ENCODE peak calls at places on chromosome 13, in five cellular contexts. F is WTC11, V is GM12878, Y is HepG2, X is K562. B is an unnamed sample.

GRCh38 chr13:93307651-93308050 is 81.0 kb downstream of the GPC6 start:
- DNase-seq in F (no peak), Y (no peak), X (no peak), V (no peak), B (no peak)

GRCh38 chr13:34346626-34347025 is 528.7 kb downstream of the RFC3 start:
- DNase-seq in V (no peak), F (no peak), Y (no peak), X (no peak), B (no peak)

GRCh38 chr13:32650705-32651311 is 64.6 kb downstream of the PDS5B start:
- DNase-seq in Y (peak), X (peak), F (peak), V (peak), B (no peak)

GRCh38 chr13:20689291-20689690 is 14.2 kb upstream of the IL17D start:
- DNase-seq in F (no peak), X (no peak), V (no peak), Y (no peak), B (no peak)

GRCh38 chr13:43424386-43424785 is 362.4 kb downstream of the ENOX1 start:
- DNase-seq in X (no peak), F (no peak), V (no peak), Y (no peak), B (no peak)

GRCh38 chr13:103282571-103283450 is 216.6 kb upstream of the SLC10A2 start:
- DNase-seq in F (no peak), V (no peak), X (no peak), Y (no peak), B (no peak)

GRCh38 chr13:32284927-32285632 is 30.1 kb downstream of the ZAR1L start:
- DNase-seq in Y (peak), X (no peak), V (no peak), F (no peak), B (no peak)

GRCh38 chr13:40987606-40988280 is 31.4 kb downstream of the ELF1 start:
- DNase-seq in F (no peak), Y (no peak), V (no peak), X (no peak), B (no peak)

GRCh38 chr13:91142572-91142971 is 204.9 kb upstream of the MIR17HG start:
- DNase-seq in X (no peak), V (no peak), Y (no peak), F (no peak), B (no peak)

GRCh38 chr13:60572003-60572792 is 175.2 kb downstream of the TDRD3 start:
- DNase-seq in Y (peak), X (no peak), V (no peak), F (no peak), B (no peak)

GRCh38 chr13:112073245-112074138 is 6.5 kb downstream of the SOX1 start:
- DNase-seq in V (no peak), F (peak), Y (no peak), X (no peak), B (no peak)

GRCh38 chr13:66074018-66074615 is 1156.0 kb downstream of the PCDH9 start:
- DNase-seq in F (no peak), X (no peak), V (no peak), Y (no peak), B (no peak)

GRCh38 chr13:97121894-97122293 is 100.2 kb upstream of the MBNL2 start:
- DNase-seq in V (no peak), F (no peak), X (no peak), Y (no peak), B (no peak)

GRCh38 chr13:113186061-113186900 is 22.2 kb downstream of the PCID2 start:
- DNase-seq in V (peak), F (no peak), Y (no peak), X (no peak), B (no peak)
- TF ChIP-seq ATF2 in V (peak), F (no peak), Y (no peak), X (no peak), B (no peak)

DNA sequence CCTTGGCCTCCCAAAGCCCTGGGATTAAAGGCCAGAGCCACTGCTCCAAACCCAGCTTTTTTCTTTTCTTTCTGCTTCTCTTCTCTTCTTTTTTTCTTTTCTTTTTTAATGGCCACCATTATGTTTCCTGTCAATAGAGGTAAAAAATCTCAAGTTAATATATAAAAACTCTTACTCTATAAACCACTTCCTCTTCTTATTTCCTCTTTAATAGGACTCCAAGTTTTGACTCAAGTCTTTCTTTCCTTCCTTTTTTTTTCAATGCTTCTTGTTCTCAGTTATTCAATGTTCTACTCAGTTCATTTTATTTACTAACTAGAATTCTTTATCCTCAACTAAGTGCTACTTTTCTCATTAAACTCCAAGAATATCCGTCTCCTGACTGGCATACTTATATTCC is 27.1 kb upstream of the MYCBP2 start:
- DNase-seq in F (no peak), X (no peak), V (no peak), Y (no peak), B (no peak)
- TF ChIP-seq ATF2 in F (no peak), X (no peak), V (no peak), Y (no peak), B (no peak)

GRCh38 chr13:99871249-99871898 is 100.2 kb downstream of the ZIC5 start:
- DNase-seq in V (no peak), Y (no peak), F (no peak), X (no peak), B (no peak)

GRCh38 chr13:99873141-99873540 is 98.4 kb downstream of the ZIC5 start:
- DNase-seq in X (no peak), Y (no peak), F (no peak), V (no peak), B (no peak)

GRCh38 chr13:99869830-99870229 is 101.7 kb downstream of the ZIC5 start:
- DNase-seq in F (no peak), X (no peak), V (no peak), Y (no peak), B (no peak)

GRCh38 chr13:99868767-99869166 is 102.8 kb downstream of the ZIC5 start:
- DNase-seq in V (no peak), X (no peak), F (no peak), Y (no peak), B (no peak)

GRCh38 chr13:99870541-99870940 is 101.0 kb downstream of the ZIC5 start:
- DNase-seq in F (no peak), X (no peak), Y (no peak), V (no peak), B (no peak)
- TF ChIP-seq ATF2 in F (no peak), X (no peak), Y (no peak), V (no peak), B (no peak)

GRCh38 chr13:51371768-51372399 is 32.4 kb downstream of the SERPINE3 start:
- DNase-seq in Y (no peak), X (no peak), V (no peak), F (no peak), B (no peak)

GRCh38 chr13:51370116-51370515 is 30.6 kb downstream of the SERPINE3 start:
- DNase-seq in X (no peak), F (no peak), V (no peak), Y (no peak), B (no peak)

GRCh38 chr13:51370811-51371210 is 31.3 kb downstream of the SERPINE3 start:
- DNase-seq in F (no peak), Y (no peak), X (no peak), V (no peak), B (no peak)

DNA sequence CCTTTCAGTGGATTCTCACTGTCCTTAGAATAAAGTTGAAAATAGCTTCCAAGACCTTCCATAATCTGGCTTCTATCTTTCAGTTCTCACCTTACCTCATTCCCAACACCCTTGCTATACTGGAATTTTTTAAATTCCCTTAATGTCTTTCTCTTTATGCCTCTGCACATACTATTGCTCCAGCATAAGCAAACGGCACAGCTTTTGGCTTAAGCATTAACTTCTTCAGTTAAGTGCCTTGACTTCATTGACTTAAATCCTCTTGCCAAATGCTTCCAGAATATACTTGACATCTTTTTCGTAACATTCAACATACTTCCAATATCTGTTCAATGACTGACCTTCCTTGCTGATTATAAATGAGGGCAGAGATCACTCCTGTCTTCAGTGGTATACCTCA is 34.0 kb downstream of the SERPINE3 start:
- DNase-seq in Y (no peak), X (no peak), V (no peak), F (no peak), B (no peak)
- TF ChIP-seq ATF2 in Y (no peak), X (no peak), V (no peak), F (no peak), B (no peak)

DNA sequence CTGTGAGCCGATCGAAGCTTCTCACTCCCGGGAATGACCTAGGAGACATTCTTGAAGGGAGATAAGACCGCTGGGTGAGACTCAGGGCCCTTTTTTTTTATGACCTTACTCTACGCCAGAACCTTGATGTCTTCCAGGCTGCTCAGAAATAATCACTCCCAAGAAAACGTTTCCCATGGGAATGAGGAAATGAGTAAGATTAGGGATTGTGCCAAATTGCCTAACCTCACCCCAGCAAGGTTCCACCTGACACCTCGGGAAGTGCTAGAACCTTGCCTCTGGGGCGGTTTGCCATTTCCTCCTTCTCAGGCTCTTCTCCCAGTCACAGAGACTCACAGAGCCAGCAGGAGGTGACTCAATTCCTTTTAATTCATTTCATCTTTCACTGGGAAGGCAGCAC is 2.3 kb downstream of the SLC46A3 start:
- DNase-seq in V (no peak), Y (no peak), X (no peak), F (no peak), B (no peak)
- TF ChIP-seq ATF2 in V (no peak), Y (no peak), X (no peak), F (no peak), B (no peak)

GRCh38 chr13:64278493-64278892 is 2862.8 kb upstream of the PCDH20 start:
- DNase-seq in V (no peak), Y (no peak), X (no peak), F (no peak), B (no peak)
- TF ChIP-seq ATF2 in V (no peak), Y (no peak), X (no peak), F (no peak), B (no peak)

DNA sequence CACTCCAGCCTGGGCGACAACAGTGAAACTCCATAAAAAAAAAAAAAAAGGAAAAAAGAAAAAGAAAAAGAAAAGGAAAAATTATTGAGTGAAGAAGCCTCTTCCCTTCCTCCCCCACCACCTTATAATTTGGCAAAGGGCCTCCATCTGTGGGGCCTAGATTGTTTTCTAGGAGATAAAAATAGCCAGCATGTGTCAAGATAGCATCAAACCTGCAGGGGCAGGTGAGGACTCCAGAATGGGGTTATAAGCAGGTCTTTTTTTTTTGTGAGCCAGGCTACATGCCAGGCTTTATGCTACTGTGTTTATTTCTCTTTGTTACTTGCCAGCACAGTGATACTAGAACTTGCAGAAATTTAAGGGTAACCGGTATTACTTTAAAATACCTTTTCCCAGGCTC is 11.7 kb upstream of the TRIM13 start:
- DNase-seq in V (no peak), F (no peak), X (no peak), Y (no peak), B (no peak)
- TF ChIP-seq ATF2 in V (no peak), F (no peak), X (no peak), Y (no peak), B (no peak)

GRCh38 chr13:79654520-79654919 is 173.6 kb downstream of the NDFIP2 start:
- DNase-seq in F (no peak), X (no peak), V (no peak), Y (no peak), B (no peak)

GRCh38 chr13:79655509-79655908 is 174.6 kb downstream of the NDFIP2 start:
- DNase-seq in V (no peak), F (no peak), X (no peak), Y (no peak), B (no peak)

GRCh38 chr13:79660361-79660760 is 179.4 kb downstream of the NDFIP2 start:
- DNase-seq in V (peak), X (no peak), F (no peak), Y (no peak), B (no peak)

GRCh38 chr13:79659161-79659560 is 178.2 kb downstream of the NDFIP2 start:
- DNase-seq in Y (no peak), X (no peak), V (no peak), F (no peak), B (no peak)

GRCh38 chr13:79658333-79658975 is 177.5 kb downstream of the NDFIP2 start:
- DNase-seq in F (no peak), Y (no peak), X (no peak), V (no peak), B (no peak)
- TF ChIP-seq ATF2 in F (no peak), Y (no peak), X (no peak), V (no peak), B (no peak)

GRCh38 chr13:39877134-39877533 is 221.7 kb downstream of the COG6 start:
- DNase-seq in Y (no peak), F (no peak), V (no peak), X (no peak), B (no peak)

GRCh38 chr13:39875583-39875982 is 220.1 kb downstream of the COG6 start:
- DNase-seq in X (no peak), Y (no peak), V (no peak), F (no peak), B (no peak)

GRCh38 chr13:39875111-39875510 is 219.6 kb downstream of the COG6 start:
- DNase-seq in F (no peak), Y (no peak), V (no peak), X (no peak), B (no peak)

GRCh38 chr13:39874331-39875055 is 219.0 kb downstream of the COG6 start:
- DNase-seq in X (no peak), F (no peak), Y (no peak), V (no peak), B (no peak)

DNA sequence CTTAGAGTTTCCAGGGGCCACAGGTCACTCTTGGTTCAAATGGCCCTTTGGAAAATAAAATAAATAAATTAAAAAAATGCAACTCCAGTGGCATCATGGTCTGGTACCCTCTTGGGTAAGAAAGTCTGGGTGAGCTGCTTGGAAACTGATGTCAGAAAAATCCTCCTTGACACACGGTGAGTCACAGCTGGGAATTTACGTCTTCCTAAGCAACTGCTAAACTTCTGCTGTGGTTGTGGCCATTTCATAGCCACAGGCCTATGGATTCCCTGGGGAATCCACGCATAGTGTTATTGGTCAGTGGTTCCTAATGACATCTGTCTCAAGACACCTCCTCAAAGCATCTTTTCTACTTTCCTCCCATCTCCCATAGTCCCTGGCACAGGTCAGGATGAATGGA is 220.8 kb downstream of the COG6 start:
- DNase-seq in F (no peak), V (no peak), Y (no peak), X (no peak), B (no peak)
- TF ChIP-seq ATF2 in F (no peak), V (no peak), Y (no peak), X (no peak), B (no peak)